ENCODE peak calls at places on chromosomes 6 and 20, in seven cellular contexts. I, C, O, Z, T, V and W are unnamed samples.

GRCh38 chr6:33761922-33762629 is 15.4 kb upstream of the IP6K3 start:
- DNase-seq in O (no peak), C (peak), I (no peak), T (peak), V (peak), Z (peak), W (no peak)

GRCh38 chr6:48318670-48319069 is 207.7 kb upstream of the PTCHD4 start:
- DNase-seq in C (no peak), V (peak), O (no peak), Z (no peak), I (no peak), T (peak), W (no peak)

GRCh38 chr6:147416622-147417021 is 91.9 kb upstream of the SAMD5 start:
- DNase-seq in Z (no peak), I (no peak), T (no peak), V (no peak), O (no peak), C (no peak), W (no peak)

GRCh38 chr20:37988555-37988954 is 44.7 kb downstream of the TTI1 start:
- DNase-seq in Z (no peak), T (no peak), C (no peak), O (no peak), V (no peak), I (no peak), W (no peak)

GRCh38 chr6:34177181-34177591 is 31.3 kb upstream of the GRM4 start:
- DNase-seq in T (no peak), I (no peak), C (no peak), V (no peak), O (no peak), Z (no peak), W (no peak)

GRCh38 chr20:62607366-62608217 is 34.7 kb upstream of the SLCO4A1 start:
- DNase-seq in I (no peak), T (no peak), C (no peak), Z (no peak), V (no peak), O (no peak), W (no peak)

GRCh38 chr6:30875244-30876038 is 8.9 kb upstream of the DDR1 start:
- DNase-seq in O (no peak), Z (no peak), I (no peak), C (no peak), V (no peak), T (no peak), W (no peak)

GRCh38 chr6:156963712-156964700 is 186.8 kb downstream of the ARID1B start:
- DNase-seq in C (no peak), T (peak), Z (no peak), O (no peak), V (peak), I (no peak), W (no peak)

GRCh38 chr6:47479156-47479541 is 1.6 kb downstream of the CD2AP start:
- DNase-seq in V (no peak), I (no peak), Z (no peak), T (no peak), O (no peak), C (no peak), W (no peak)

GRCh38 chr6:5085638-5086293 is 625 bp downstream of the PPP1R3G start:
- DNase-seq in Z (no peak), I (no peak), O (no peak), T (no peak), V (no peak), C (peak), W (no peak)

GRCh38 chr20:21162631-21163030 is 36.7 kb downstream of the KIZ start:
- DNase-seq in O (no peak), C (no peak), V (no peak), T (no peak), Z (no peak), I (no peak), W (no peak)

GRCh38 chr20:39356913-39357312 is 394.8 kb downstream of the DHX35 start:
- DNase-seq in I (no peak), C (no peak), O (no peak), Z (no peak), T (no peak), V (no peak), W (no peak)

GRCh38 chr6:141830530-141830929 is 302.2 kb upstream of the GJE1 start:
- DNase-seq in T (no peak), I (no peak), O (no peak), C (no peak), Z (no peak), V (no peak), W (no peak)

GRCh38 chr6:36660771-36661471 is 17.6 kb upstream of the CDKN1A start:
- DNase-seq in C (no peak), T (no peak), Z (no peak), O (no peak), I (no peak), V (no peak), W (no peak)

GRCh38 chr20:63507083-63507743 is 8.3 kb upstream of the EEF1A2 start:
- DNase-seq in Z (no peak), V (no peak), O (no peak), I (no peak), C (no peak), T (no peak), W (no peak)

GRCh38 chr6:47440722-47441121 is 36.9 kb upstream of the CD2AP start:
- DNase-seq in V (no peak), O (peak), C (no peak), I (no peak), T (no peak), Z (no peak), W (no peak)

GRCh38 chr6:50843842-50844241 is 25.2 kb downstream of the TFAP2B start:
- DNase-seq in Z (no peak), V (no peak), O (no peak), I (no peak), T (no peak), C (no peak), W (no peak)

GRCh38 chr6:50091641-50092040 is 41.9 kb upstream of the DEFB112 start:
- DNase-seq in Z (no peak), V (no peak), C (no peak), T (no peak), I (no peak), O (no peak), W (peak)

GRCh38 chr20:44742304-44743079 is 3.2 kb upstream of the KCNK15 start:
- DNase-seq in T (no peak), Z (no peak), O (no peak), V (no peak), I (no peak), C (no peak), W (no peak)

GRCh38 chr20:3783068-3783489 is 1.8 kb upstream of the SPEF1 start:
- DNase-seq in V (no peak), O (no peak), T (no peak), I (no peak), C (no peak), Z (no peak), W (no peak)

GRCh38 chr20:52682271-52682670 is 289.9 kb upstream of the TSHZ2 start:
- DNase-seq in Z (no peak), O (no peak), I (no peak), T (no peak), C (no peak), V (no peak), W (no peak)

GRCh38 chr20:10667077-10667401 is 6.8 kb downstream of the JAG1 start:
- DNase-seq in T (peak), I (no peak), O (no peak), Z (no peak), C (peak), V (no peak), W (no peak)

GRCh38 chr6:53862517-53863457 is 68.0 kb downstream of the LRRC1 start:
- DNase-seq in V (peak), I (peak), C (no peak), O (no peak), Z (no peak), T (peak), W (peak)